ENCODE peak calls at places on chromosome 3, in five cellular contexts. S, L, F, E and B are unnamed samples.

GRCh38 chr3:144394052-144394451 is 422.4 kb downstream of the DIPK2A start:
- DNase-seq in E (no peak), L (peak; percentile 7), S (no peak), F (no peak), B (no peak)

GRCh38 chr3:125115640-125116039 is 59.8 kb upstream of the HEG1 start:
- DNase-seq in S (no peak), L (peak; percentile 64), F (no peak), E (no peak), B (no peak)

GRCh38 chr3:166456291-166456690 is 619.1 kb upstream of the BCHE start:
- DNase-seq in L (no peak), F (no peak), S (no peak), E (no peak), B (no peak)

GRCh38 chr3:184192889-184193288 is 6.9 kb downstream of the ABCF3 start:
- DNase-seq in L (no peak), F (no peak), E (no peak), S (no peak), B (no peak)

GRCh38 chr3:170437696-170438407 is 19.2 kb downstream of the CLDN11 start:
- DNase-seq in F (no peak), L (no peak), S (peak; percentile 55), E (no peak), B (no peak)

GRCh38 chr3:47004369-47005211 is 25.1 kb downstream of the NBEAL2 start:
- DNase-seq in S (no peak), F (no peak), E (no peak), L (no peak), B (no peak)

GRCh38 chr3:16101295-16102186 is 72.9 kb upstream of the GALNT15 start:
- DNase-seq in L (no peak), E (peak; percentile 97), S (no peak), F (no peak), B (peak; percentile 14)

GRCh38 chr3:196454935-196455334 is 22.7 kb upstream of the UBXN7 start:
- DNase-seq in L (peak; percentile 25), S (no peak), E (no peak), F (no peak), B (no peak)

GRCh38 chr3:29705906-29706507 is 425.1 kb downstream of the RBMS3 start:
- DNase-seq in S (no peak), E (no peak), F (no peak), L (no peak), B (no peak)

GRCh38 chr3:7734456-7734855 is 767.2 kb upstream of the LMCD1 start:
- DNase-seq in E (no peak), L (no peak), F (no peak), S (peak; percentile 60), B (no peak)

GRCh38 chr3:29065211-29065785 is 215.6 kb upstream of the RBMS3 start:
- DNase-seq in E (no peak), S (peak; percentile 99), F (peak; percentile 64), L (peak; percentile 89), B (peak; percentile 82)

GRCh38 chr3:168123211-168124173 is 27.8 kb upstream of the GOLIM4 start:
- DNase-seq in L (no peak), F (no peak), S (no peak), E (no peak), B (no peak)

GRCh38 chr3:156304406-156304805 is 184.0 kb downstream of the KCNAB1 start:
- DNase-seq in F (no peak), L (peak; percentile 39), S (peak; percentile 79), E (no peak), B (no peak)

GRCh38 chr3:129317014-129317771 is 38.5 kb downstream of the HMCES start:
- DNase-seq in L (no peak), F (peak; percentile 37), E (no peak), S (no peak), B (no peak)

GRCh38 chr3:143536817-143537535 is 311.3 kb downstream of the SLC9A9 start:
- DNase-seq in S (no peak), F (peak; percentile 12), L (peak; percentile 70), E (no peak), B (no peak)

GRCh38 chr3:52435246-52436101 is 9.4 kb downstream of the SEMA3G start:
- DNase-seq in S (peak; percentile 45), L (no peak), E (no peak), F (no peak), B (no peak)

GRCh38 chr3:135629696-135630408 is 335.7 kb upstream of the PPP2R3A start:
- DNase-seq in S (no peak), L (no peak), E (no peak), F (no peak), B (no peak)

GRCh38 chr3:53509494-53509893 is 15.1 kb downstream of the CACNA1D start:
- DNase-seq in F (no peak), L (no peak), S (no peak), E (no peak), B (no peak)